ENCODE peak calls at places on chromosome 4, in six cellular contexts. One of them, this sample, is unnamed.
A peak's percentile ranks its signal among the peaks of the same experiment; 100 is the strongest.

GRCh38 chr4:15479089-15479912 is 9.6 kb downstream of the CC2D2A start:
- DNase-seq in epithelial cell of esophagus: peak; percentile 85
- DNase-seq in SJSA1: peak; percentile 51
- DNase-seq in stimulated activated CD8-positive, alpha-beta memory T cell treated with anti-CD3 and anti-CD28 coated beads, Interleukin-7, amount 100 ng/mL, for 1 hour: no peak
- DNase-seq in activated T-helper 1 cell treated with Interleukin-2 at 50 U/mL for 16 hours: no peak
- DNase-seq in effector memory CD8-positive, alpha-beta T cell: no peak
- DNase-seq in this sample: peak; percentile 79

GRCh38 chr4:145785391-145786008 is 105.6 kb downstream of the C4orf51 start:
- DNase-seq in SJSA1: no peak
- DNase-seq in stimulated activated CD8-positive, alpha-beta memory T cell treated with anti-CD3 and anti-CD28 coated beads, Interleukin-7, amount 100 ng/mL, for 1 hour: no peak
- DNase-seq in activated T-helper 1 cell treated with Interleukin-2 at 50 U/mL for 16 hours: no peak
- DNase-seq in effector memory CD8-positive, alpha-beta T cell: no peak
- DNase-seq in epithelial cell of esophagus: no peak
- DNase-seq in this sample: peak; percentile 42

GRCh38 chr4:23373269-23373668 is 516.6 kb downstream of the PPARGC1A start:
- DNase-seq in activated T-helper 1 cell treated with Interleukin-2 at 50 U/mL for 16 hours: no peak
- DNase-seq in epithelial cell of esophagus: peak; percentile 93
- DNase-seq in SJSA1: no peak
- DNase-seq in effector memory CD8-positive, alpha-beta T cell: no peak
- DNase-seq in stimulated activated CD8-positive, alpha-beta memory T cell treated with anti-CD3 and anti-CD28 coated beads, Interleukin-7, amount 100 ng/mL, for 1 hour: no peak
- DNase-seq in this sample: no peak

GRCh38 chr4:24262616-24263015 is 321.7 kb downstream of the DHX15 start:
- DNase-seq in effector memory CD8-positive, alpha-beta T cell: no peak
- DNase-seq in activated T-helper 1 cell treated with Interleukin-2 at 50 U/mL for 16 hours: no peak
- DNase-seq in stimulated activated CD8-positive, alpha-beta memory T cell treated with anti-CD3 and anti-CD28 coated beads, Interleukin-7, amount 100 ng/mL, for 1 hour: no peak
- DNase-seq in epithelial cell of esophagus: no peak
- DNase-seq in SJSA1: no peak
- DNase-seq in this sample: peak; percentile 14

GRCh38 chr4:139144161-139144859 is 32.7 kb downstream of the ELF2 start:
- DNase-seq in stimulated activated CD8-positive, alpha-beta memory T cell treated with anti-CD3 and anti-CD28 coated beads, Interleukin-7, amount 100 ng/mL, for 1 hour: no peak
- DNase-seq in activated T-helper 1 cell treated with Interleukin-2 at 50 U/mL for 16 hours: no peak
- DNase-seq in SJSA1: no peak
- DNase-seq in epithelial cell of esophagus: peak; percentile 77
- DNase-seq in effector memory CD8-positive, alpha-beta T cell: no peak
- DNase-seq in this sample: peak; percentile 19

GRCh38 chr4:173436866-173437265 is 38.0 kb upstream of the SCRG1 start:
- DNase-seq in epithelial cell of esophagus: no peak
- DNase-seq in stimulated activated CD8-positive, alpha-beta memory T cell treated with anti-CD3 and anti-CD28 coated beads, Interleukin-7, amount 100 ng/mL, for 1 hour: no peak
- DNase-seq in activated T-helper 1 cell treated with Interleukin-2 at 50 U/mL for 16 hours: no peak
- DNase-seq in SJSA1: no peak
- DNase-seq in effector memory CD8-positive, alpha-beta T cell: no peak
- DNase-seq in this sample: no peak

GRCh38 chr4:6112606-6113290 is 87.6 kb downstream of the JAKMIP1 start:
- DNase-seq in effector memory CD8-positive, alpha-beta T cell: no peak
- DNase-seq in epithelial cell of esophagus: no peak
- DNase-seq in activated T-helper 1 cell treated with Interleukin-2 at 50 U/mL for 16 hours: no peak
- DNase-seq in stimulated activated CD8-positive, alpha-beta memory T cell treated with anti-CD3 and anti-CD28 coated beads, Interleukin-7, amount 100 ng/mL, for 1 hour: no peak
- DNase-seq in SJSA1: no peak
- DNase-seq in this sample: no peak

GRCh38 chr4:120749445-120750151 is 172.9 kb downstream of the PRDM5 start:
- DNase-seq in stimulated activated CD8-positive, alpha-beta memory T cell treated with anti-CD3 and anti-CD28 coated beads, Interleukin-7, amount 100 ng/mL, for 1 hour: no peak
- DNase-seq in SJSA1: no peak
- DNase-seq in effector memory CD8-positive, alpha-beta T cell: no peak
- DNase-seq in epithelial cell of esophagus: no peak
- DNase-seq in activated T-helper 1 cell treated with Interleukin-2 at 50 U/mL for 16 hours: no peak
- DNase-seq in this sample: no peak